ENCODE peak calls at places on chromosome 21, in nine cellular contexts. R, D, V, I, P, W, K, G and Z are unnamed samples.

GRCh38 chr21:42016364-42016985 is 6.3 kb upstream of the ZBTB21 start:
- DNase-seq in I (no peak), K (no peak), G (no peak), D (no peak), R (no peak), V (no peak), W (no peak), P (no peak), Z (no peak)

GRCh38 chr21:44846485-44847260 is 26.8 kb downstream of the PTTG1IP start:
- DNase-seq in R (no peak), K (no peak), P (no peak), G (no peak), V (no peak), D (no peak), I (no peak), W (peak), Z (no peak)

GRCh38 chr21:42609806-42610205 is 43.6 kb upstream of the PDE9A start:
- DNase-seq in I (no peak), K (no peak), V (no peak), P (no peak), D (no peak), W (no peak), R (no peak), G (no peak), Z (no peak)

GRCh38 chr21:34771512-34772028 is 102.8 kb downstream of the CLIC6 start:
- DNase-seq in R (no peak), I (no peak), V (no peak), D (peak), W (no peak), K (no peak), G (no peak), P (no peak), Z (no peak)

GRCh38 chr21:31410763-31411278 is 66.8 kb upstream of the TIAM1 start:
- DNase-seq in P (peak), I (no peak), V (no peak), D (no peak), K (no peak), W (no peak), G (no peak), R (no peak), Z (no peak)

GRCh38 chr21:25970254-25970930 is 200.2 kb downstream of the APP start:
- DNase-seq in K (no peak), W (no peak), G (peak), R (no peak), V (no peak), P (no peak), D (no peak), I (no peak), Z (no peak)

GRCh38 chr21:34635307-34635706 is 20.4 kb upstream of the RCAN1 start:
- DNase-seq in K (no peak), D (no peak), I (no peak), R (no peak), V (peak), W (no peak), P (no peak), G (no peak), Z (no peak)

GRCh38 chr21:15495965-15496364 is 233.8 kb upstream of the USP25 start:
- DNase-seq in G (no peak), D (no peak), V (no peak), K (no peak), R (no peak), I (no peak), P (no peak), W (no peak), Z (no peak)

GRCh38 chr21:46136739-46137349 is 18.5 kb downstream of the FTCD start:
- DNase-seq in K (no peak), R (no peak), P (no peak), W (no peak), V (no peak), D (no peak), G (no peak), I (no peak), Z (no peak)

GRCh38 chr21:46171996-46172862 is 12.0 kb downstream of the SPATC1L start:
- DNase-seq in V (no peak), K (no peak), D (peak), W (no peak), P (no peak), I (no peak), R (no peak), G (no peak), Z (no peak)

GRCh38 chr21:29287383-29287782 is 11.3 kb upstream of the BACH1 start:
- DNase-seq in D (no peak), K (no peak), I (no peak), G (no peak), V (no peak), R (no peak), W (no peak), P (no peak), Z (no peak)

GRCh38 chr21:29625990-29626389 is 313.8 kb downstream of the GRIK1 start:
- DNase-seq in W (no peak), I (no peak), D (no peak), V (no peak), R (no peak), K (no peak), P (no peak), G (no peak), Z (no peak)

GRCh38 chr21:45887121-45887611 is 94.4 kb upstream of the COL6A1 start:
- DNase-seq in V (no peak), D (no peak), I (no peak), R (no peak), W (no peak), G (peak), K (peak), P (no peak), Z (no peak)

GRCh38 chr21:16307256-16307655 is 577.5 kb downstream of the USP25 start:
- DNase-seq in I (no peak), V (no peak), D (no peak), G (no peak), K (no peak), R (no peak), P (no peak), W (no peak), Z (no peak)

GRCh38 chr21:16891821-16892220 is 621.0 kb upstream of the CXADR start:
- DNase-seq in D (no peak), P (no peak), R (no peak), G (no peak), I (no peak), W (no peak), K (no peak), V (no peak), Z (no peak)

GRCh38 chr21:46256501-46256994 is 28.0 kb upstream of the LSS start:
- DNase-seq in K (no peak), V (no peak), G (no peak), I (no peak), D (no peak), W (no peak), R (no peak), P (no peak), Z (no peak)

GRCh38 chr21:44761747-44762208 is 39.8 kb downstream of the UBE2G2 start:
- DNase-seq in I (no peak), R (no peak), V (no peak), W (peak), P (no peak), D (no peak), G (no peak), K (no peak), Z (no peak)

GRCh38 chr21:44994581-44995171 is 54.8 kb downstream of the SLX9 start:
- DNase-seq in R (no peak), P (no peak), D (no peak), I (no peak), V (no peak), G (peak), W (no peak), K (no peak), Z (peak)

GRCh38 chr21:43611598-43612369 is 47.5 kb downstream of the HSF2BP start:
- DNase-seq in D (no peak), W (peak), P (no peak), R (peak), V (peak), I (no peak), K (peak), G (no peak), Z (no peak)

GRCh38 chr21:34688145-34688544 is 19.4 kb downstream of the CLIC6 start:
- DNase-seq in W (no peak), G (peak), D (no peak), R (no peak), V (peak), P (no peak), I (no peak), K (no peak), Z (no peak)

GRCh38 chr21:43373387-43374227 is 53.3 kb downstream of the SIK1 start:
- DNase-seq in K (no peak), G (no peak), R (no peak), P (no peak), I (no peak), D (no peak), W (no peak), V (no peak), Z (no peak)

GRCh38 chr21:24705201-24705600 is 902.1 kb downstream of the MRPL39 start:
- DNase-seq in W (no peak), G (no peak), V (no peak), R (no peak), D (no peak), P (no peak), K (no peak), I (no peak), Z (no peak)

GRCh38 chr21:36572091-36572490 is 92.2 kb upstream of the CLDN14 start:
- DNase-seq in W (no peak), D (no peak), R (no peak), V (no peak), P (no peak), G (no peak), I (no peak), K (no peak), Z (no peak)

GRCh38 chr21:35932232-35932911 is 128.0 kb downstream of the SETD4 start:
- DNase-seq in V (no peak), P (peak), R (no peak), D (no peak), W (peak), I (no peak), G (no peak), K (no peak), Z (no peak)